ENCODE peak calls at places on chromosomes 12 and 14, in eight cellular contexts. E is IMR-90, H is ascending aorta, N is heart right ventricle, P is OCI-LY7, A is transverse colon, M is ovary, R is psoas muscle. I is an unnamed sample. For H3K4me1, the result is how much of the 10 kb centered on the place peaks cover.

GRCh38 chr14:105889666-105890473 is 363.5 kb downstream of the TMEM121 start:
- DNase-seq in R (peak), A (peak), E (no peak), N (peak), P (no peak), M (peak), H (peak), I (peak)

GRCh38 chr12:81330480-81330879 is 252.6 kb downstream of the ACSS3 start:
- DNase-seq in E (no peak), H (no peak), P (no peak), A (no peak), M (no peak), R (no peak), N (no peak), I (no peak)

GRCh38 chr14:77212097-77212873 is 30.7 kb downstream of the TMEM63C start:
- DNase-seq in N (no peak), R (no peak), P (no peak), H (no peak), A (no peak), E (no peak), M (no peak), I (no peak)

GRCh38 chr12:100061814-100062213 is 77.1 kb upstream of the ANKS1B start:
- DNase-seq in H (no peak), P (no peak), A (no peak), N (no peak), R (no peak), E (peak), M (no peak), I (no peak)

GRCh38 chr12:96397756-96398421 is 2.4 kb downstream of the CDK17 start:
- DNase-seq in E (peak), P (no peak), H (no peak), M (no peak), N (no peak), R (no peak), A (no peak), I (no peak)

GRCh38 chr14:81818271-81818670 is 284.6 kb upstream of the SEL1L start:
- DNase-seq in R (no peak), A (no peak), E (no peak), N (no peak), P (no peak), M (no peak), H (no peak), I (no peak)

GRCh38 chr12:113299619-113300237 is 35.2 kb downstream of the SLC8B1 start:
- DNase-seq in N (peak), E (peak), M (peak), H (peak), P (no peak), R (peak), A (peak), I (peak)

GRCh38 chr12:4562034-4562657 is at the start of gene DYRK4:
- DNase-seq in E (peak), P (no peak), H (peak), M (peak), A (peak), R (peak), N (peak), I (peak)

GRCh38 chr12:23049180-23049579 is 424.2 kb downstream of the ETNK1 start:
- DNase-seq in R (no peak), H (no peak), M (no peak), P (peak), E (peak), N (no peak), A (no peak), I (no peak)

GRCh38 chr14:36981832-36982528 is 190.4 kb downstream of the SLC25A21 start:
- DNase-seq in M (no peak), N (no peak), A (no peak), R (no peak), H (no peak), P (no peak), E (peak), I (no peak)

GRCh38 chr14:30297856-30298255 is 261.1 kb upstream of the G2E3 start:
- DNase-seq in A (no peak), R (no peak), N (no peak), E (no peak), M (no peak), P (no peak), H (no peak), I (no peak)
- H3K4me1 ChIP-seq in A (under half), R (under half), N (under half), E (under half), M (under half), P (under half), H (under half), I (under half)

GRCh38 chr12:132144115-132145071 is at the start of the genes DDX51 and NOC4L:
- DNase-seq in M (peak), P (peak), A (peak), R (peak), H (peak), E (peak), N (peak), I (peak)
- TF ChIP-seq CTCF in M (peak), P (no peak), A (no peak), R (no peak), H (no peak), E (peak), N (no peak), I (no peak)

DNA sequence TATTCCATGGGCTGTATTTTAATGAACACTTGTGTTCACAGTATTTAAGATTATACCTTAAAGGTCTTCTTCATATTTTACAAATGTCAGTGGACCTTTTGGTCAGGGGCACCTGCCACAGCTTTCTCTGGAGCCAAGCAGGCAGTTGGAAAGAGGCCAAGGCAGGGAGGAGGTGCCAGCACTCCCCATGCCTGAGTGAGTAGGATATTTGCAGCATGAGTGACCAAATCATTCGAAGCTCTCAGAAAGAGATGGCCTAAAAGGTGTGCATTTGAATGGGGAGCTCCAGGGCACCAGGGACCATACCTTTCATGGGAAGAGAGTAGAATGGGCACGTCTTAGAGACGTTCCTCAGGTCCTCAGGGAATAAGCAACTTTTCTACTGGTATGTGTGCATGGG is 121.6 kb downstream of the GPR135 start:
- DNase-seq in A (no peak), P (no peak), N (peak), E (no peak), R (no peak), H (no peak), M (no peak), I (no peak)
- H3K4me1 ChIP-seq in A (under half), P (under half), N (half or more), E (under half), R (under half), H (under half), M (under half), I (under half)

DNA sequence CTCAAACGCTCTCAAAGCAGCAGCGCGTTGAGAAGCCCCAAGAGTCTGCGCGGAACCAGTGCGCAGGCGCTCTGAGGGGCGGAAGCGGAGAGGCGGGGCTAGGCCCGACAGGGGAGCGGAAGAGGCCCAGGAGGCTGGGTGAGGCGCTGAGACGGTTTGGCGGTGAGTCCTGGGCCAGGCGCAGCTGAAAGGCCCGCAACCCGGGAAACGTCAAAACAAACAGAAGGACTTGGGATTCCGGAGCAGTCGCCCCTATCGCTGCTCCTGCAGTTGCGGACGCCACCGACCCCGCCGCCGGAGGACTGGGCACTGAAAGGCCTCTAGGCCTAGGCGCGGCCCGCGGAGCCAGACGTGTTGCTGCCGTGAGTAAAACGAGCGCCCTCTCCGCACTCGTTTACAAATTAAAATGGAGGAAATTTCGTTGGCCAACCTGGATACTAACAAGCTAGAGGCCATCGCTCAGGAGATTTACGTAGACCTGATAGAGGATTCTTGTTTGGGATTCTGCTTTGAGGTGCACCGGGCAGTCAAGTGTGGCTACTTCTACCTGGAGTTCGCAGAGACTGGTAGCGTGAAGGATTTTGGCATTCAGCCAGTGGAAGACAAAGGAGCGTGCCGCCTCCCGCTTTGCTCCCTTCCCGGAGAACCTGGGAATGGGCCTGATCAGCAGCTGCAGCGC is at the start of gene ATXN7L3B:
- DNase-seq in R (peak), A (peak), H (peak), P (peak), M (peak), N (peak), E (peak), I (peak)
- TF ChIP-seq CTCF in R (no peak), A (no peak), H (no peak), P (no peak), M (no peak), N (no peak), E (no peak), I (no peak)

GRCh38 chr14:59278111-59278510 is 89.6 kb downstream of the DAAM1 start:
- DNase-seq in R (no peak), N (no peak), P (no peak), M (no peak), A (no peak), H (no peak), E (peak), I (no peak)
- H3K4me1 ChIP-seq in R (under half), N (half or more), P (under half), M (under half), A (under half), H (under half), E (under half), I (under half)

GRCh38 chr12:6689000-6689882 is at the start of gene ZNF384:
- DNase-seq in A (peak), P (peak), M (peak), N (peak), H (peak), E (peak), R (peak), I (peak)
- TF ChIP-seq CTCF in A (peak), P (no peak), M (peak), N (no peak), H (no peak), E (no peak), R (peak), I (no peak)

GRCh38 chr14:51806624-51807023 is 53.8 kb upstream of the GNG2 start:
- DNase-seq in A (no peak), P (no peak), M (no peak), E (no peak), H (no peak), R (no peak), N (no peak), I (no peak)

GRCh38 chr14:51806026-51806590 is 54.3 kb upstream of the GNG2 start:
- DNase-seq in R (no peak), P (no peak), N (no peak), H (no peak), E (no peak), M (no peak), A (no peak), I (no peak)

GRCh38 chr14:51807355-51807754 is 53.1 kb upstream of the GNG2 start:
- DNase-seq in R (no peak), P (no peak), E (peak), A (no peak), N (no peak), H (no peak), M (no peak), I (no peak)

GRCh38 chr14:51805541-51805940 is 54.9 kb upstream of the GNG2 start:
- DNase-seq in M (no peak), H (no peak), N (no peak), E (no peak), R (no peak), A (no peak), P (no peak), I (no peak)
- H3K4me1 ChIP-seq in M (under half), H (under half), N (under half), E (under half), R (under half), A (under half), P (under half), I (under half)

GRCh38 chr12:50025187-50026059 is at the start of gene RACGAP1:
- DNase-seq in E (peak), H (peak), P (peak), M (peak), R (peak), N (peak), A (peak), I (peak)
- TF ChIP-seq CTCF in E (no peak), H (no peak), P (no peak), M (no peak), R (no peak), N (no peak), A (no peak), I (no peak)

GRCh38 chr14:68394719-68395117 is 398.1 kb downstream of the ZFP36L1 start:
- DNase-seq in R (no peak), P (no peak), M (peak), N (peak), H (no peak), E (no peak), A (no peak), I (no peak)

GRCh38 chr14:68392393-68393085 is 400.3 kb downstream of the ZFP36L1 start:
- DNase-seq in N (peak), M (no peak), R (peak), P (no peak), A (peak), H (peak), E (no peak), I (no peak)

GRCh38 chr14:68395585-68395984 is 397.3 kb downstream of the ZFP36L1 start:
- DNase-seq in R (peak), E (peak), A (no peak), H (peak), M (no peak), N (no peak), P (no peak), I (no peak)

GRCh38 chr14:68393178-68393763 is 399.6 kb downstream of the ZFP36L1 start:
- DNase-seq in E (no peak), R (no peak), M (no peak), H (no peak), P (no peak), N (no peak), A (no peak), I (no peak)

DNA sequence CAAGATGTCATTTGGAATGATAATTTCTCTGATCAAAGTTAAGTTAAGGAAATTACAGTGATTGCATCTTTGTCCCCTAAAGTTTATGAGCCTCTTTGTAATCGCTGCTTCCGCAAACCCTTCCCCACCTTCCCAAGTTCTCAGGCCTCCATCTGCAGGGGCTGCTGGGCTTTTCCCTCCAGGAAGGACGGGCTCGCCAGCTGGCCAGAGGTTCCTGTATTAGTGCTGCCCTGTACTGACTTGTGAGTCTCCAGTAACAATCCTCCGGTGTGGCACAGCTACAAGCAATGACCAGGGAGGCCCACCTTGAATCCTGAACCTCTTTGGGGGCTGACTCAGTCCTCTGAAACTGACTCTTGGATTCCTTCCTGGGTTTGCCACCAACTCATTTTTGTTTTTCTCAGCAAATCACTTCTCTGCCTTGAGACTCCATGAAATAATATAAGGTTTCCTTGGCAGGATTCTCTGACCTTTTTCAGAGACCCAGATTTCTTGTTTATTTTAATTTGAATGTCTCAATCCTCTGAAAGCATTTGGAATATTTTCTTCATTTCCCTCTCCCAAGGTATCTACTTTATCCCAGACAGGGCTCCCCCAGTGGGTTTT is 398.7 kb downstream of the ZFP36L1 start:
- DNase-seq in H (no peak), E (peak), N (peak), A (no peak), P (no peak), R (no peak), M (no peak), I (no peak)
- H3K4me1 ChIP-seq in H (under half), E (under half), N (half or more), A (under half), P (under half), R (under half), M (half or more), I (under half)

I was measured in Caco-2.